ENCODE peak calls at places on chromosomes 11 and 22, in six cellular contexts. B, R, Y, O, J and V are unnamed samples. For H3K36me3 and H3K4me1, the result is how much of the 10 kb centered on the place peaks cover.

GRCh38 chr11:78940500-78941225 is 366.0 kb upstream of the NARS2 start:
- DNase-seq in B (no peak), R (no peak), Y (no peak), O (no peak), J (no peak), V (no peak)

GRCh38 chr11:120019191-120019590 is 118.7 kb downstream of the TRIM29 start:
- DNase-seq in B (no peak), R (no peak), Y (no peak), O (no peak), J (no peak), V (no peak)

GRCh38 chr11:28146123-28146751 is 38.0 kb downstream of the METTL15 start:
- DNase-seq in B (peak), R (no peak), Y (no peak), O (no peak), J (no peak), V (no peak)

GRCh38 chr11:64592656-64593055 is 1.6 kb downstream of the SLC22A12 start:
- DNase-seq in B (no peak), R (no peak), Y (no peak), O (no peak), J (no peak), V (no peak)

GRCh38 chr22:43755452-43755851 is 56.7 kb downstream of the EFCAB6 start:
- DNase-seq in B (no peak), R (no peak), Y (no peak), O (no peak), J (no peak), V (no peak)

GRCh38 chr11:3995949-3996554 is 98.5 kb upstream of the RRM1 start:
- DNase-seq in B (peak), R (no peak), Y (no peak), O (no peak), J (no peak), V (no peak)

GRCh38 chr11:77823775-77824174 is 2.8 kb downstream of the AAMDC start:
- DNase-seq in B (no peak), R (no peak), Y (no peak), O (no peak), J (no peak), V (no peak)

GRCh38 chr22:21931056-21931455 is 21.6 kb downstream of the PPM1F start:
- DNase-seq in B (no peak), R (no peak), Y (no peak), O (no peak), J (no peak), V (no peak)

GRCh38 chr22:50074551-50075042 is 10.6 kb downstream of the MLC1 start:
- DNase-seq in B (no peak), R (no peak), Y (no peak), O (no peak), J (no peak), V (no peak)

GRCh38 chr11:7421136-7421535 is 64.2 kb upstream of the OLFML1 start:
- DNase-seq in B (no peak), R (no peak), Y (no peak), O (no peak), J (no peak), V (no peak)

GRCh38 chr22:28799125-28799833 is 1.1 kb downstream of the XBP1 start:
- DNase-seq in B (peak), R (peak), Y (no peak), O (no peak), J (peak), V (no peak)

GRCh38 chr11:117618273-117618672 is 178.7 kb downstream of the DSCAML1 start:
- DNase-seq in B (no peak), R (no peak), Y (no peak), O (no peak), J (peak), V (no peak)

GRCh38 chr11:65078151-65078550 is 5.7 kb downstream of the CDCA5 start:
- DNase-seq in B (peak), R (no peak), Y (peak), O (peak), J (no peak), V (peak)

DNA sequence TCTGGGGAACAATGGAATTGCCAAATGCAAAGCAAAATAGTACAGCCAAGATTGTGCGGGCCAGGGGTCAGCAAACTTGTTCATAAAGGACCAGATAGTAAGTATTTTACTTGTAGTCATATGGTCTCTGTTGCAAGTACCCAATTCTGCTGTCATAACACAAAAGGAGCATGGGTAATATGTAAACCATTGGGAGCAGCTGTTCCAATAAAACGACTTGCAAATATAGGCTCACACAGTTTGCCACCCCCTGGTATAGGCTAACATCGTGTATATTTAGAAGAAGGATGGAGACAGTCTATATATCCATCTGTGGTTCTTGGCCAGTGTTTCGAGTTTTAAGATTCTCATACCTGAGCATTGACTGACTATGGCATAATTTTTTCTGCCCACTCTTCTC is 15.6 kb downstream of the SDHAF2 start:
- DNase-seq in B (no peak), R (no peak), Y (no peak), O (no peak), J (no peak), V (no peak)
- H3K36me3 ChIP-seq in B (half or more), R (half or more), Y (half or more), O (under half), J (under half), V (under half)

GRCh38 chr11:75344186-75344585 is 7.3 kb downstream of the ARRB1 start:
- DNase-seq in B (no peak), R (no peak), Y (no peak), O (no peak), J (no peak), V (no peak)
- H3K4me1 ChIP-seq in B (under half), R (half or more), Y (half or more), O (half or more), J (half or more), V (under half)

GRCh38 chr11:19116971-19117759 is at the start of gene ZDHHC13:
- DNase-seq in B (peak), R (peak), Y (peak), O (peak), J (peak), V (peak)
- H3K36me3 ChIP-seq in B (under half), R (under half), Y (under half), O (under half), J (under half), V (under half)

GRCh38 chr11:92227233-92227593 is 2.6 kb downstream of the FAT3 start:
- DNase-seq in B (no peak), R (no peak), Y (no peak), O (no peak), J (no peak), V (no peak)
- H3K4me1 ChIP-seq in B (under half), R (under half), Y (under half), O (under half), J (under half), V (under half)